ENCODE peak calls at places on chromosome 17, in four cellular contexts. I is HepG2, K is H1, Z is K562. C is an unnamed sample.

GRCh38 chr17:80819422-80820164 is 172.0 kb upstream of the CHMP6 start:
- DNase-seq in I (peak; percentile 29), K (no peak), Z (no peak), C (no peak)

GRCh38 chr17:15920758-15921239 is 24.1 kb upstream of the ADORA2B start:
- DNase-seq in I (peak; percentile 77), K (no peak), Z (peak; percentile 65), C (peak; percentile 95)

GRCh38 chr17:16933317-16934132 is 38.4 kb downstream of the TNFRSF13B start:
- DNase-seq in I (no peak), K (no peak), Z (no peak), C (no peak)

GRCh38 chr17:68054296-68054900 is 18.9 kb downstream of the KPNA2 start:
- DNase-seq in I (no peak), K (no peak), Z (no peak), C (no peak)

GRCh38 chr17:17119106-17119505 is 76.8 kb downstream of the MPRIP start:
- DNase-seq in I (no peak), K (no peak), Z (no peak), C (no peak)

GRCh38 chr17:66691644-66692500 is 143.0 kb upstream of the CACNG5 start:
- DNase-seq in I (no peak), K (no peak), Z (no peak), C (no peak)

GRCh38 chr17:75635610-75636202 is 2.5 kb downstream of the SMIM5 start:
- DNase-seq in I (no peak), K (no peak), Z (no peak), C (no peak)

GRCh38 chr17:32863559-32863958 is 13.4 kb downstream of the MYO1D start:
- DNase-seq in I (no peak), K (no peak), Z (no peak), C (no peak)

GRCh38 chr17:76562734-76563148 is 22.9 kb downstream of the PRCD start:
- DNase-seq in I (no peak), K (no peak), Z (peak; percentile 78), C (no peak)

GRCh38 chr17:45118691-45119090 is 13.6 kb downstream of the PLCD3 start:
- DNase-seq in I (no peak), K (no peak), Z (no peak), C (no peak)
- TF ChIP-seq EP300 in I (no peak), K (no peak), Z (no peak), C (no peak)

GRCh38 chr17:7915611-7916382 is at the start of gene RNF227:
- DNase-seq in I (peak; percentile 14), K (peak; percentile 92), Z (peak; percentile 92), C (peak; percentile 94)

GRCh38 chr17:7912927-7913524 is 3.1 kb downstream of the RNF227 start:
- DNase-seq in I (peak; percentile 77), K (no peak), Z (peak; percentile 84), C (peak; percentile 93)

GRCh38 chr17:7916383-7916677 is 241 bp upstream of the RNF227 start:
- DNase-seq in I (no peak), K (no peak), Z (no peak), C (no peak)

GRCh38 chr17:7916799-7917198 is 710 bp upstream of the RNF227 start:
- DNase-seq in I (peak; percentile 5), K (no peak), Z (peak; percentile 20), C (no peak)

GRCh38 chr17:7914771-7915610 is 1.1 kb downstream of the RNF227 start:
- DNase-seq in I (no peak), K (no peak), Z (no peak), C (no peak)
- TF ChIP-seq PHF8 in I (no peak), K (no peak), Z (no peak), C (no peak)

GRCh38 chr17:64781394-64781793 is 119.3 kb upstream of the SMURF2 start:
- DNase-seq in I (no peak), K (peak; percentile 73), Z (no peak), C (no peak)
- TF ChIP-seq POLR2A in I (no peak), K (no peak), Z (no peak), C (no peak)

GRCh38 chr17:31565652-31566051 is 174.2 kb downstream of the RAB11FIP4 start:
- DNase-seq in I (no peak), K (no peak), Z (no peak), C (no peak)
- TF ChIP-seq EP300 in I (no peak), K (no peak), Z (no peak), C (no peak)

GRCh38 chr17:14152726-14153125 is 83.4 kb downstream of the COX10 start:
- DNase-seq in I (no peak), K (no peak), Z (no peak), C (no peak)

GRCh38 chr17:14153374-14153773 is 83.3 kb downstream of the CDRT15 start:
- DNase-seq in I (no peak), K (no peak), Z (no peak), C (no peak)

GRCh38 chr17:14144513-14144912 is 75.2 kb downstream of the COX10 start:
- DNase-seq in I (no peak), K (no peak), Z (no peak), C (no peak)

GRCh38 chr17:14150604-14151003 is 81.3 kb downstream of the COX10 start:
- DNase-seq in I (no peak), K (no peak), Z (no peak), C (no peak)

GRCh38 chr17:14149751-14150150 is 80.4 kb downstream of the COX10 start:
- DNase-seq in I (no peak), K (no peak), Z (no peak), C (no peak)
- TF ChIP-seq PHF8 in I (no peak), K (no peak), Z (no peak), C (no peak)

DNA sequence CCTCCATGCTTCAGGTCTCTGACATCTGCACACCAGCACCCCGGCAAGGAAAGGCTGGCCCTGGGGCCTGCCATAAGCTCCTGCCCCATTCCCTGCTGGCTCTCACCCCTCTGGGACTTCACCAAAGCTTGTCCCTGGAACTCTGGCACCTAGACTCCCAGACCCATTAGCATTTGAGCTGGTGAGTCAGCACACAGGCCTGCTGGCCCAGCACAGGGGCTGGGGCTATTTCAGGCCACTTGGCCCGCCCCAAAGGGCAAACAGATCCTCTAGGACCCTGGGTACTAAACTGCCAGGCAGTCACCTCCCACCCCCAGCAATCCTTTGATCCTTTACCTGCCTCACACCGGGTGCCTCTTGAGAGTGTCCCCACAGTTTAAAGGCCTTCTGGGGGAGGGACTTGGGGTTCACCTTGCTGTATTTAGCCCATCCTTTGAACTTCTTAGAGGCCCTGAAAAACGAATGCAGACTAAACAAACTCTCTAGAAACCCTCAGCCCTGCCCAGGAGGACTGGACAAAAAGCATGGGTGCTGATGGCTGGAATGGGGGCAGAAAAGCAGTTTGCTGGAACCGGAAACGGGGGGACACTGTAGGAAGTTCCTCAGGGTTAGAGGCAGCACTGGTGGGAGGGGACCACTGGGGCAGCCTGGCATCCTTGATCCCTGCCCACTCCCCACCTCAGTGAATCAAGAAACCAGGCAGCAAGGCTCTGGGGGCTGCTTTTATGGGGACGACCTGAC is 3.2 kb upstream of the SAMD14 start:
- DNase-seq in I (peak; percentile 88), K (no peak), Z (peak; percentile 23), C (peak; percentile 67)
- TF ChIP-seq POLR2A in I (peak; percentile 53), K (no peak), Z (peak; percentile 56), C (no peak)

GRCh38 chr17:65554568-65555223 is 6.8 kb downstream of the AXIN2 start:
- DNase-seq in I (no peak), K (no peak), Z (no peak), C (no peak)
- TF ChIP-seq EP300 in I (no peak), K (no peak), Z (no peak), C (no peak)

DNA sequence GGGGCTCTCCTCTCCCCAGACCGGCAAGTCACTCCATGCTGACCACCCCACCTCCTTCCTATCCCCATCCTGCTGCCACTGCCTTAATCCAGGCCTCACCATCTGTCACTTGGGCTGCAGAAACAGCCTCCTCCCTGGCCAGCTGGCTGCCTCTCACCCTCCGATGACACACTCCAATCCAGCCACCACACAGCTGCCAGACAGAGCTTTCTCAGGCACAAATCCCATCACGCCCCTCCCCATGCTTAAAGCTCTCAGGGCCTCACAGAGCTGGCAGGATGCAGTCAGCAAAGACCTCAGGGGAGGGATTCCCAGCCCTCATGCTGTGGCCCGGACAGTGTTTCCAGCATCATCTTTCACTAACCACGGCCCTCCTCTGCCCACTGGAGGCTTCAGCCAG is 13.7 kb downstream of the CAMKK1 start:
- DNase-seq in I (no peak), K (no peak), Z (no peak), C (no peak)
- TF ChIP-seq PHF8 in I (no peak), K (no peak), Z (no peak), C (no peak)

DNA sequence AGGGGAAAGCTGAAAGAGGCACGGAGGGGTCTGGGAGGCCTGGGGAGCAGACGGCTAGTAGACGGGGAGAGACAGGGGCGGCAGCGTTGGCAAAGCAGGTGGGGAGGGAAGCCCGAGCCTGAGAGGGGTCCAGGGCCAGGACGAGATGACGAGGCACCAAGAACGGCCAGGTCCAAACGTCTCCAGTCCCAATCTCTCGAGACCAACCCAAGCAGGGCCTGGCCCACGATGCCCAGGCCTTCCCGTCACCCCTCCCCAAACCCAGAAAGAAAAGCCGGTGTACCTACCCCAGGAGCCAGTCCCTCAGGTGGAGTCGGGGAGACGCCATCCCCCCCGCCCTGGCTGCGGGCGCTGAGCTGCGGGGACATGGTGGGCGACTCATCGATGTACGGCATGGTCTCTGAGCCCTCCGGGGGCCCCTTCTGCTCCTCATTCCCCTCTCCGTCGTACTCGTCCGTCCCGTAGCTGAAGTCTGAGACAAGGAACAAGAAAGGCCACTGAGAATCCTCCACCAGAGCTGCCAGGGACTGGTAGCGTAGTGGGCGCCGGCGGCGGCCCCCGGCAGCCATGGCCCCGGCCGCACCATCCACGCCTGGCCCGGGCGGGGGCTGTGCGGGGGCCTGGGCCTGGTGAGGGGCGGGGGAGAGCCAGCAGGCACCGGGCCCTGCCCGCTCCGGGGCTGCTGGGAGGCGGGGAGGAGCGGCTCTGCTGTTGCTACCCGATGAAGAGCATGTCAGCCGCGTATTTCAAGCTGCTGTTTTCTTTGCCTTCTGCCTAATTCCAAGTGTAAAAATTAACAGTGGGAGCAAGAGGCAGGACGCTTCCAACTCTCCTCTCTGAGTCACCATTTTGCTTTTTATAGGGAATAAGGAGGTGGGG is 54.6 kb downstream of the ABR start:
- DNase-seq in I (no peak), K (no peak), Z (no peak), C (no peak)
- TF ChIP-seq POLR2A in I (no peak), K (no peak), Z (no peak), C (no peak)